ENCODE peak calls at places on chromosome 14, in nine cellular contexts. A, F, M, H, X, L, W, I and Z are unnamed samples.

GRCh38 chr14:56199976-56200577 is 81.9 kb downstream of the PELI2 start:
- DNase-seq in A (no peak), F (no peak), M (peak; percentile 18), H (no peak), X (no peak), L (no peak), W (no peak), I (no peak), Z (no peak)

GRCh38 chr14:95547626-95548327 is 12.9 kb downstream of the GLRX5 start:
- DNase-seq in A (no peak), F (no peak), M (peak; percentile 63), H (no peak), X (no peak), L (no peak), W (no peak), I (no peak), Z (no peak)

GRCh38 chr14:105026789-105027563 is 6.1 kb upstream of the CDCA4 start:
- DNase-seq in A (no peak), F (no peak), M (peak; percentile 44), H (no peak), X (no peak), L (no peak), W (no peak), I (no peak), Z (no peak)

GRCh38 chr14:100297320-100298300 is 8.6 kb downstream of the SLC25A29 start:
- DNase-seq in A (no peak), F (peak; percentile 70), M (peak; percentile 83), H (no peak), X (no peak), L (no peak), W (no peak), I (no peak), Z (peak; percentile 37)

GRCh38 chr14:100391182-100391581 is 68.0 kb downstream of the SLC25A47 start:
- DNase-seq in A (no peak), F (no peak), M (no peak), H (no peak), X (no peak), L (no peak), W (no peak), I (no peak), Z (no peak)

GRCh38 chr14:63867926-63868921 is 15.4 kb downstream of the SYNE2 start:
- DNase-seq in A (no peak), F (no peak), M (peak; percentile 9), H (no peak), X (no peak), L (no peak), W (no peak), I (no peak), Z (no peak)

GRCh38 chr14:37623552-37623951 is 28.1 kb downstream of the TTC6 start:
- DNase-seq in A (no peak), F (no peak), M (peak; percentile 58), H (no peak), X (no peak), L (no peak), W (peak; percentile 39), I (no peak), Z (peak; percentile 53)

GRCh38 chr14:89833120-89833521 is 121.4 kb downstream of the EFCAB11 start:
- DNase-seq in A (no peak), F (no peak), M (peak; percentile 54), H (no peak), X (no peak), L (no peak), W (no peak), I (no peak), Z (no peak)

GRCh38 chr14:22977684-22978486 is 4.5 kb downstream of the AJUBA start:
- DNase-seq in A (peak; percentile 82), F (peak; percentile 84), M (peak; percentile 90), H (no peak), X (no peak), L (no peak), W (no peak), I (no peak), Z (no peak)

GRCh38 chr14:61540931-61541330 is 154.4 kb upstream of the HIF1A start:
- DNase-seq in A (no peak), F (no peak), M (no peak), H (no peak), X (no peak), L (no peak), W (no peak), I (no peak), Z (no peak)

GRCh38 chr14:23347406-23348296 is 5.0 kb downstream of the SLC22A17 start:
- DNase-seq in A (no peak), F (no peak), M (no peak), H (no peak), X (no peak), L (no peak), W (no peak), I (no peak), Z (no peak)

GRCh38 chr14:98182385-98183055 is 1089.5 kb downstream of the BCL11B start:
- DNase-seq in A (no peak), F (no peak), M (no peak), H (no peak), X (no peak), L (no peak), W (no peak), I (no peak), Z (no peak)

GRCh38 chr14:88189040-88189839 is 133.8 kb downstream of the KCNK10 start:
- DNase-seq in A (no peak), F (peak; percentile 79), M (peak; percentile 85), H (peak; percentile 14), X (peak; percentile 21), L (peak; percentile 27), W (peak; percentile 62), I (peak; percentile 62), Z (peak; percentile 43)

GRCh38 chr14:58922211-58922940 is 266.1 kb upstream of the DAAM1 start:
- DNase-seq in A (no peak), F (no peak), M (peak; percentile 70), H (no peak), X (no peak), L (no peak), W (no peak), I (no peak), Z (no peak)

GRCh38 chr14:72525087-72525909 is 368.6 kb downstream of the DPF3 start:
- DNase-seq in A (no peak), F (no peak), M (peak; percentile 75), H (no peak), X (no peak), L (no peak), W (no peak), I (no peak), Z (no peak)

GRCh38 chr14:89401783-89402182 is 15.2 kb downstream of the FOXN3 start:
- DNase-seq in A (no peak), F (no peak), M (no peak), H (no peak), X (no peak), L (no peak), W (no peak), I (no peak), Z (no peak)

GRCh38 chr14:37122288-37122687 is 50.1 kb downstream of the SLC25A21 start:
- DNase-seq in A (no peak), F (no peak), M (peak; percentile 58), H (no peak), X (no peak), L (no peak), W (no peak), I (no peak), Z (peak; percentile 41)

GRCh38 chr14:67059576-67059975 is 129.7 kb upstream of the GARIN2 start:
- DNase-seq in A (no peak), F (no peak), M (no peak), H (no peak), X (no peak), L (no peak), W (no peak), I (no peak), Z (no peak)

GRCh38 chr14:68677901-68678300 is 115.0 kb downstream of the ZFP36L1 start:
- DNase-seq in A (no peak), F (no peak), M (no peak), H (no peak), X (no peak), L (no peak), W (no peak), I (no peak), Z (no peak)

GRCh38 chr14:63174760-63175191 is 29.5 kb upstream of the RHOJ start:
- DNase-seq in A (no peak), F (no peak), M (peak; percentile 69), H (no peak), X (no peak), L (no peak), W (peak; percentile 67), I (peak; percentile 51), Z (peak; percentile 80)

GRCh38 chr14:74906923-74907620 is 16.0 kb downstream of the RPS6KL1 start:
- DNase-seq in A (no peak), F (no peak), M (no peak), H (no peak), X (no peak), L (no peak), W (no peak), I (no peak), Z (no peak)

GRCh38 chr14:21940887-21941855 is 267.6 kb upstream of the OR4E1 start:
- DNase-seq in A (no peak), F (no peak), M (no peak), H (no peak), X (no peak), L (peak; percentile 14), W (no peak), I (peak; percentile 56), Z (no peak)

GRCh38 chr14:100035700-100036099 is 29.5 kb upstream of the EVL start:
- DNase-seq in A (no peak), F (no peak), M (no peak), H (no peak), X (no peak), L (no peak), W (no peak), I (no peak), Z (no peak)

GRCh38 chr14:104973215-104974145 is 4.7 kb downstream of the AHNAK2 start:
- DNase-seq in A (peak; percentile 96), F (peak; percentile 82), M (peak; percentile 95), H (no peak), X (no peak), L (no peak), W (peak; percentile 61), I (no peak), Z (peak; percentile 83)

GRCh38 chr14:65153101-65153500 is 50.8 kb upstream of the MAX start:
- DNase-seq in A (no peak), F (no peak), M (no peak), H (no peak), X (no peak), L (no peak), W (no peak), I (no peak), Z (no peak)

GRCh38 chr14:99757331-99758070 is 35.7 kb upstream of the EML1 start:
- DNase-seq in A (no peak), F (no peak), M (peak; percentile 97), H (no peak), X (no peak), L (no peak), W (no peak), I (no peak), Z (no peak)

GRCh38 chr14:32414808-32415255 is 85.7 kb downstream of the AKAP6 start:
- DNase-seq in A (no peak), F (no peak), M (peak; percentile 45), H (no peak), X (no peak), L (no peak), W (no peak), I (no peak), Z (no peak)

GRCh38 chr14:68753696-68754095 is 39.2 kb downstream of the ZFP36L1 start:
- DNase-seq in A (no peak), F (no peak), M (peak; percentile 89), H (no peak), X (no peak), L (no peak), W (no peak), I (no peak), Z (no peak)

GRCh38 chr14:75274899-75275569 is 3.6 kb upstream of the FOS start:
- DNase-seq in A (no peak), F (peak; percentile 66), M (no peak), H (peak; percentile 35), X (no peak), L (peak; percentile 50), W (no peak), I (no peak), Z (no peak)

GRCh38 chr14:21734457-21735074 is 60.9 kb upstream of the OR4E1 start:
- DNase-seq in A (no peak), F (no peak), M (no peak), H (peak; percentile 26), X (no peak), L (no peak), W (peak; percentile 20), I (peak; percentile 48), Z (peak; percentile 29)

GRCh38 chr14:60350366-60350720 is 101.3 kb downstream of the PPM1A start:
- DNase-seq in A (no peak), F (no peak), M (no peak), H (no peak), X (no peak), L (no peak), W (no peak), I (peak; percentile 18), Z (no peak)